ENCODE peak calls at places on chromosomes 13 and 19, in ten cellular contexts. One of them, this sample, is unnamed.

GRCh38 chr13:51208707-51209106 is 13.5 kb upstream of the FAM124A start:
- DNase-seq in cerebellum: no peak
- DNase-seq in heart right ventricle: no peak
- DNase-seq in stimulated activated CD4-positive, alpha-beta T cell treated with anti-CD3 and anti-CD28 coated beads, Interleukin-1b, Interleukin-23, amount 100 ng/mL, for 1 hour: no peak
- DNase-seq in endothelial cell: no peak
- DNase-seq in A549: no peak
- DNase-seq in IMR-90: no peak
- DNase-seq in T-helper 17 cell: no peak
- DNase-seq in CD8-positive, alpha-beta memory T cell: no peak
- DNase-seq in stimulated activated CD8-positive, alpha-beta memory T cell treated with anti-CD3 and anti-CD28 coated beads, Interleukin-2, amount 100 ng/mL, for 1 hour: no peak
- DNase-seq in this sample: no peak

GRCh38 chr19:46861691-46862503 is 1.1 kb downstream of the ARHGAP35 start:
- DNase-seq in CD8-positive, alpha-beta memory T cell: no peak
- DNase-seq in A549: no peak
- DNase-seq in cerebellum: no peak
- DNase-seq in endothelial cell: no peak
- DNase-seq in stimulated activated CD4-positive, alpha-beta T cell treated with anti-CD3 and anti-CD28 coated beads, Interleukin-1b, Interleukin-23, amount 100 ng/mL, for 1 hour: no peak
- DNase-seq in heart right ventricle: no peak
- DNase-seq in IMR-90: no peak
- DNase-seq in stimulated activated CD8-positive, alpha-beta memory T cell treated with anti-CD3 and anti-CD28 coated beads, Interleukin-2, amount 100 ng/mL, for 1 hour: no peak
- DNase-seq in T-helper 17 cell: no peak
- DNase-seq in this sample: peak

GRCh38 chr13:113493315-113493951 is 2.9 kb upstream of the DCUN1D2 start:
- DNase-seq in endothelial cell: no peak
- DNase-seq in stimulated activated CD8-positive, alpha-beta memory T cell treated with anti-CD3 and anti-CD28 coated beads, Interleukin-2, amount 100 ng/mL, for 1 hour: no peak
- DNase-seq in cerebellum: no peak
- DNase-seq in T-helper 17 cell: no peak
- DNase-seq in A549: peak
- DNase-seq in CD8-positive, alpha-beta memory T cell: no peak
- DNase-seq in stimulated activated CD4-positive, alpha-beta T cell treated with anti-CD3 and anti-CD28 coated beads, Interleukin-1b, Interleukin-23, amount 100 ng/mL, for 1 hour: no peak
- DNase-seq in heart right ventricle: no peak
- DNase-seq in IMR-90: peak
- DNase-seq in this sample: no peak

GRCh38 chr13:21216332-21216731 is 39.9 kb downstream of the MRPL57 start:
- DNase-seq in IMR-90: no peak
- DNase-seq in A549: no peak
- DNase-seq in stimulated activated CD8-positive, alpha-beta memory T cell treated with anti-CD3 and anti-CD28 coated beads, Interleukin-2, amount 100 ng/mL, for 1 hour: no peak
- DNase-seq in endothelial cell: no peak
- DNase-seq in CD8-positive, alpha-beta memory T cell: no peak
- DNase-seq in T-helper 17 cell: no peak
- DNase-seq in stimulated activated CD4-positive, alpha-beta T cell treated with anti-CD3 and anti-CD28 coated beads, Interleukin-1b, Interleukin-23, amount 100 ng/mL, for 1 hour: no peak
- DNase-seq in cerebellum: no peak
- DNase-seq in heart right ventricle: no peak
- DNase-seq in this sample: no peak

GRCh38 chr13:52954838-52955237 is 73.8 kb upstream of the OLFM4 start:
- DNase-seq in A549: no peak
- DNase-seq in T-helper 17 cell: no peak
- DNase-seq in stimulated activated CD4-positive, alpha-beta T cell treated with anti-CD3 and anti-CD28 coated beads, Interleukin-1b, Interleukin-23, amount 100 ng/mL, for 1 hour: no peak
- DNase-seq in endothelial cell: no peak
- DNase-seq in heart right ventricle: no peak
- DNase-seq in CD8-positive, alpha-beta memory T cell: no peak
- DNase-seq in cerebellum: no peak
- DNase-seq in stimulated activated CD8-positive, alpha-beta memory T cell treated with anti-CD3 and anti-CD28 coated beads, Interleukin-2, amount 100 ng/mL, for 1 hour: no peak
- DNase-seq in IMR-90: no peak
- DNase-seq in this sample: no peak

GRCh38 chr13:114010401-114011101 is 36.7 kb upstream of the C13orf46 start:
- DNase-seq in CD8-positive, alpha-beta memory T cell: no peak
- DNase-seq in IMR-90: no peak
- DNase-seq in heart right ventricle: no peak
- DNase-seq in stimulated activated CD4-positive, alpha-beta T cell treated with anti-CD3 and anti-CD28 coated beads, Interleukin-1b, Interleukin-23, amount 100 ng/mL, for 1 hour: no peak
- DNase-seq in cerebellum: no peak
- DNase-seq in T-helper 17 cell: no peak
- DNase-seq in endothelial cell: no peak
- DNase-seq in A549: no peak
- DNase-seq in stimulated activated CD8-positive, alpha-beta memory T cell treated with anti-CD3 and anti-CD28 coated beads, Interleukin-2, amount 100 ng/mL, for 1 hour: no peak
- DNase-seq in this sample: no peak

GRCh38 chr19:47330466-47330869 is 1.5 kb upstream of the C5AR2 start:
- DNase-seq in CD8-positive, alpha-beta memory T cell: no peak
- DNase-seq in A549: no peak
- DNase-seq in heart right ventricle: no peak
- DNase-seq in T-helper 17 cell: no peak
- DNase-seq in stimulated activated CD4-positive, alpha-beta T cell treated with anti-CD3 and anti-CD28 coated beads, Interleukin-1b, Interleukin-23, amount 100 ng/mL, for 1 hour: no peak
- DNase-seq in IMR-90: peak
- DNase-seq in stimulated activated CD8-positive, alpha-beta memory T cell treated with anti-CD3 and anti-CD28 coated beads, Interleukin-2, amount 100 ng/mL, for 1 hour: no peak
- DNase-seq in endothelial cell: no peak
- DNase-seq in cerebellum: no peak
- DNase-seq in this sample: peak

GRCh38 chr19:45560038-45560437 is 24.6 kb downstream of the OPA3 start:
- DNase-seq in T-helper 17 cell: no peak
- DNase-seq in stimulated activated CD8-positive, alpha-beta memory T cell treated with anti-CD3 and anti-CD28 coated beads, Interleukin-2, amount 100 ng/mL, for 1 hour: no peak
- DNase-seq in A549: no peak
- DNase-seq in CD8-positive, alpha-beta memory T cell: no peak
- DNase-seq in endothelial cell: no peak
- DNase-seq in heart right ventricle: no peak
- DNase-seq in IMR-90: no peak
- DNase-seq in stimulated activated CD4-positive, alpha-beta T cell treated with anti-CD3 and anti-CD28 coated beads, Interleukin-1b, Interleukin-23, amount 100 ng/mL, for 1 hour: no peak
- DNase-seq in cerebellum: no peak
- DNase-seq in this sample: no peak

GRCh38 chr13:104143760-104144406 is 1077.7 kb upstream of the SLC10A2 start:
- DNase-seq in endothelial cell: no peak
- DNase-seq in IMR-90: no peak
- DNase-seq in cerebellum: no peak
- DNase-seq in T-helper 17 cell: no peak
- DNase-seq in heart right ventricle: no peak
- DNase-seq in stimulated activated CD8-positive, alpha-beta memory T cell treated with anti-CD3 and anti-CD28 coated beads, Interleukin-2, amount 100 ng/mL, for 1 hour: no peak
- DNase-seq in A549: no peak
- DNase-seq in stimulated activated CD4-positive, alpha-beta T cell treated with anti-CD3 and anti-CD28 coated beads, Interleukin-1b, Interleukin-23, amount 100 ng/mL, for 1 hour: no peak
- DNase-seq in CD8-positive, alpha-beta memory T cell: no peak
- DNase-seq in this sample: no peak

GRCh38 chr19:3503036-3503572 is 2.6 kb upstream of the DOHH start:
- DNase-seq in A549: no peak
- DNase-seq in CD8-positive, alpha-beta memory T cell: no peak
- DNase-seq in heart right ventricle: no peak
- DNase-seq in cerebellum: no peak
- DNase-seq in endothelial cell: no peak
- DNase-seq in stimulated activated CD4-positive, alpha-beta T cell treated with anti-CD3 and anti-CD28 coated beads, Interleukin-1b, Interleukin-23, amount 100 ng/mL, for 1 hour: no peak
- DNase-seq in T-helper 17 cell: no peak
- DNase-seq in IMR-90: peak
- DNase-seq in stimulated activated CD8-positive, alpha-beta memory T cell treated with anti-CD3 and anti-CD28 coated beads, Interleukin-2, amount 100 ng/mL, for 1 hour: no peak
- DNase-seq in this sample: no peak

GRCh38 chr13:24271611-24272451 is 37.5 kb upstream of the C1QTNF9 start:
- DNase-seq in CD8-positive, alpha-beta memory T cell: peak
- DNase-seq in A549: no peak
- DNase-seq in endothelial cell: no peak
- DNase-seq in IMR-90: peak
- DNase-seq in stimulated activated CD4-positive, alpha-beta T cell treated with anti-CD3 and anti-CD28 coated beads, Interleukin-1b, Interleukin-23, amount 100 ng/mL, for 1 hour: peak
- DNase-seq in heart right ventricle: peak
- DNase-seq in stimulated activated CD8-positive, alpha-beta memory T cell treated with anti-CD3 and anti-CD28 coated beads, Interleukin-2, amount 100 ng/mL, for 1 hour: no peak
- DNase-seq in cerebellum: peak
- DNase-seq in T-helper 17 cell: peak
- DNase-seq in this sample: no peak